ENCODE peak calls at places on chromosome 6, in seven cellular contexts. One of them, this sample, is unnamed. For H3K36me3 and H3K27me3, the result is how much of the 10 kb centered on the place peaks cover.

GRCh38 chr6:156017838-156018237 is 562.2 kb upstream of the NOX3 start:
- DNase-seq in cardiac muscle cell: no peak
- DNase-seq in left ventricle myocardium inferior: no peak
- DNase-seq in Peyer's patch: no peak
- DNase-seq in stomach: no peak
- DNase-seq in BE2C: no peak
- DNase-seq in brain microvascular endothelial cell: no peak
- DNase-seq in this sample: no peak

GRCh38 chr6:128616342-128616741 is 95.9 kb upstream of the PTPRK start:
- DNase-seq in cardiac muscle cell: no peak
- DNase-seq in left ventricle myocardium inferior: no peak
- DNase-seq in Peyer's patch: no peak
- DNase-seq in stomach: no peak
- DNase-seq in BE2C: no peak
- DNase-seq in brain microvascular endothelial cell: no peak
- DNase-seq in this sample: no peak

GRCh38 chr6:27230758-27231111 is 16.8 kb upstream of the PRSS16 start:
- DNase-seq in cardiac muscle cell: no peak
- DNase-seq in left ventricle myocardium inferior: no peak
- DNase-seq in Peyer's patch: no peak
- DNase-seq in stomach: no peak
- DNase-seq in BE2C: peak
- DNase-seq in brain microvascular endothelial cell: no peak
- DNase-seq in this sample: no peak

GRCh38 chr6:41711323-41712038 is 23.9 kb downstream of the TFEB start:
- DNase-seq in cardiac muscle cell: no peak
- DNase-seq in left ventricle myocardium inferior: no peak
- DNase-seq in Peyer's patch: no peak
- DNase-seq in stomach: no peak
- DNase-seq in BE2C: no peak
- DNase-seq in brain microvascular endothelial cell: no peak
- DNase-seq in this sample: no peak

GRCh38 chr6:12782136-12782535 is 65.6 kb downstream of the PHACTR1 start:
- DNase-seq in cardiac muscle cell: no peak
- DNase-seq in left ventricle myocardium inferior: no peak
- DNase-seq in Peyer's patch: no peak
- DNase-seq in stomach: no peak
- DNase-seq in BE2C: no peak
- DNase-seq in brain microvascular endothelial cell: no peak
- DNase-seq in this sample: no peak

GRCh38 chr6:128963561-128963960 is 80.6 kb downstream of the LAMA2 start:
- DNase-seq in cardiac muscle cell: no peak
- DNase-seq in left ventricle myocardium inferior: no peak
- DNase-seq in Peyer's patch: no peak
- DNase-seq in stomach: no peak
- DNase-seq in BE2C: no peak
- DNase-seq in brain microvascular endothelial cell: no peak
- DNase-seq in this sample: no peak

GRCh38 chr6:14510038-14510437 is 392.5 kb downstream of the CD83 start:
- DNase-seq in cardiac muscle cell: no peak
- DNase-seq in left ventricle myocardium inferior: no peak
- DNase-seq in Peyer's patch: no peak
- DNase-seq in stomach: no peak
- DNase-seq in BE2C: no peak
- DNase-seq in brain microvascular endothelial cell: no peak
- DNase-seq in this sample: no peak

GRCh38 chr6:107046316-107046715 is 18.3 kb downstream of the MTRES1 start:
- DNase-seq in cardiac muscle cell: peak
- DNase-seq in left ventricle myocardium inferior: no peak
- DNase-seq in Peyer's patch: no peak
- DNase-seq in stomach: no peak
- DNase-seq in BE2C: peak
- DNase-seq in brain microvascular endothelial cell: no peak
- DNase-seq in this sample: no peak

GRCh38 chr6:37369321-37370196 is 15.8 kb downstream of the RNF8 start:
- DNase-seq in cardiac muscle cell: no peak
- DNase-seq in left ventricle myocardium inferior: no peak
- DNase-seq in Peyer's patch: no peak
- DNase-seq in stomach: no peak
- DNase-seq in BE2C: no peak
- DNase-seq in brain microvascular endothelial cell: peak
- DNase-seq in this sample: no peak

GRCh38 chr6:126268087-126268486 is 71.8 kb upstream of the CENPW start:
- DNase-seq in cardiac muscle cell: peak
- DNase-seq in left ventricle myocardium inferior: no peak
- DNase-seq in Peyer's patch: no peak
- DNase-seq in stomach: no peak
- DNase-seq in BE2C: no peak
- DNase-seq in brain microvascular endothelial cell: no peak
- DNase-seq in this sample: peak

GRCh38 chr6:48472121-48472520 is 361.1 kb upstream of the PTCHD4 start:
- DNase-seq in cardiac muscle cell: no peak
- DNase-seq in left ventricle myocardium inferior: no peak
- DNase-seq in Peyer's patch: no peak
- DNase-seq in stomach: no peak
- DNase-seq in BE2C: no peak
- DNase-seq in brain microvascular endothelial cell: no peak
- DNase-seq in this sample: no peak

GRCh38 chr6:42402184-42402583 is 49.5 kb downstream of the TRERF1 start:
- DNase-seq in cardiac muscle cell: no peak
- DNase-seq in left ventricle myocardium inferior: no peak
- DNase-seq in Peyer's patch: no peak
- DNase-seq in stomach: no peak
- DNase-seq in BE2C: peak
- DNase-seq in brain microvascular endothelial cell: no peak
- DNase-seq in this sample: no peak

GRCh38 chr6:72984981-72985665 is 240.2 kb downstream of the KHDC1L start:
- DNase-seq in cardiac muscle cell: no peak
- DNase-seq in left ventricle myocardium inferior: no peak
- DNase-seq in Peyer's patch: no peak
- DNase-seq in stomach: no peak
- DNase-seq in BE2C: no peak
- DNase-seq in brain microvascular endothelial cell: no peak
- DNase-seq in this sample: no peak

GRCh38 chr6:110509617-110510231 is 33.3 kb upstream of the SLC22A16 start:
- DNase-seq in cardiac muscle cell: no peak
- DNase-seq in left ventricle myocardium inferior: no peak
- DNase-seq in Peyer's patch: no peak
- DNase-seq in stomach: peak
- DNase-seq in BE2C: no peak
- DNase-seq in brain microvascular endothelial cell: peak
- DNase-seq in this sample: no peak

GRCh38 chr6:30655743-30656094 is 8.8 kb downstream of the C6orf136 start:
- DNase-seq in cardiac muscle cell: no peak
- DNase-seq in left ventricle myocardium inferior: no peak
- DNase-seq in Peyer's patch: no peak
- DNase-seq in stomach: no peak
- DNase-seq in BE2C: no peak
- DNase-seq in brain microvascular endothelial cell: no peak
- DNase-seq in this sample: no peak

GRCh38 chr6:129598244-129599187 is 111.5 kb downstream of the ARHGAP18 start:
- DNase-seq in cardiac muscle cell: peak
- DNase-seq in left ventricle myocardium inferior: no peak
- DNase-seq in Peyer's patch: no peak
- DNase-seq in stomach: no peak
- DNase-seq in BE2C: no peak
- DNase-seq in brain microvascular endothelial cell: peak
- DNase-seq in this sample: no peak

GRCh38 chr6:11604215-11604614 is 66.7 kb downstream of the TMEM170B start:
- DNase-seq in cardiac muscle cell: no peak
- DNase-seq in left ventricle myocardium inferior: no peak
- DNase-seq in Peyer's patch: no peak
- DNase-seq in stomach: no peak
- DNase-seq in BE2C: no peak
- DNase-seq in brain microvascular endothelial cell: no peak
- DNase-seq in this sample: no peak
- TF ChIP-seq CTCF in cardiac muscle cell: no peak
- TF ChIP-seq CTCF in left ventricle myocardium inferior: no peak
- TF ChIP-seq CTCF in Peyer's patch: no peak
- TF ChIP-seq CTCF in stomach: no peak
- TF ChIP-seq CTCF in BE2C: no peak
- TF ChIP-seq CTCF in brain microvascular endothelial cell: no peak
- TF ChIP-seq CTCF in this sample: no peak

DNA sequence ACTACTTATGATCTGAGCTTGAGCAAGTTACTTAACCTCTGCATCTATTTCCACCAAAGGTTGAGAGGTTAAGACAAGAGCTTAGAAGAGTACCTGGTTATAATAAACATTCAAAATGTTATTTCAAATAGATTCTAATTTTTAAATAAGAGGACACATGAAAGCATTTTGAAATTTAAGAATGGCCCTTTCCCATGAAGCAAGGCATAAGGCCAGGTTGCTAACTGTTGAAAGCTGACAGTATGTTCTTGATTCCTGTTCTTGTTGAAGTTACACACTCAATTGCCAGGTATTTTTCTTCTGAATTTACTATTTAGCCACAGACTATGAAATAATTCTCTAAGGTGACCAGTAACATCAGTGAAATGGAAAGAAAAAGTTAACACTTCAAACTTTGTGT is 14.5 kb downstream of the C6orf62 start:
- DNase-seq in cardiac muscle cell: no peak
- DNase-seq in left ventricle myocardium inferior: no peak
- DNase-seq in Peyer's patch: no peak
- DNase-seq in stomach: no peak
- DNase-seq in BE2C: no peak
- DNase-seq in brain microvascular endothelial cell: no peak
- DNase-seq in this sample: no peak
- H3K36me3 ChIP-seq in cardiac muscle cell: half or more
- H3K36me3 ChIP-seq in left ventricle myocardium inferior: half or more
- H3K36me3 ChIP-seq in Peyer's patch: under half
- H3K36me3 ChIP-seq in stomach: half or more
- H3K36me3 ChIP-seq in BE2C: half or more
- H3K36me3 ChIP-seq in brain microvascular endothelial cell: half or more
- H3K36me3 ChIP-seq in this sample: half or more

GRCh38 chr6:75201076-75201475 is 4.8 kb downstream of the COL12A1 start:
- DNase-seq in cardiac muscle cell: no peak
- DNase-seq in left ventricle myocardium inferior: no peak
- DNase-seq in Peyer's patch: no peak
- DNase-seq in stomach: no peak
- DNase-seq in BE2C: no peak
- DNase-seq in brain microvascular endothelial cell: no peak
- DNase-seq in this sample: no peak

GRCh38 chr6:75201901-75202672 is 3.8 kb downstream of the COL12A1 start:
- DNase-seq in cardiac muscle cell: peak
- DNase-seq in left ventricle myocardium inferior: peak
- DNase-seq in Peyer's patch: peak
- DNase-seq in stomach: no peak
- DNase-seq in BE2C: no peak
- DNase-seq in brain microvascular endothelial cell: peak
- DNase-seq in this sample: peak

GRCh38 chr6:75204222-75204958 is 1.5 kb downstream of the COL12A1 start:
- DNase-seq in cardiac muscle cell: peak
- DNase-seq in left ventricle myocardium inferior: peak
- DNase-seq in Peyer's patch: peak
- DNase-seq in stomach: peak
- DNase-seq in BE2C: peak
- DNase-seq in brain microvascular endothelial cell: peak
- DNase-seq in this sample: peak

GRCh38 chr6:75203721-75204120 is 2.1 kb downstream of the COL12A1 start:
- DNase-seq in cardiac muscle cell: no peak
- DNase-seq in left ventricle myocardium inferior: no peak
- DNase-seq in Peyer's patch: no peak
- DNase-seq in stomach: no peak
- DNase-seq in BE2C: no peak
- DNase-seq in brain microvascular endothelial cell: no peak
- DNase-seq in this sample: no peak

DNA sequence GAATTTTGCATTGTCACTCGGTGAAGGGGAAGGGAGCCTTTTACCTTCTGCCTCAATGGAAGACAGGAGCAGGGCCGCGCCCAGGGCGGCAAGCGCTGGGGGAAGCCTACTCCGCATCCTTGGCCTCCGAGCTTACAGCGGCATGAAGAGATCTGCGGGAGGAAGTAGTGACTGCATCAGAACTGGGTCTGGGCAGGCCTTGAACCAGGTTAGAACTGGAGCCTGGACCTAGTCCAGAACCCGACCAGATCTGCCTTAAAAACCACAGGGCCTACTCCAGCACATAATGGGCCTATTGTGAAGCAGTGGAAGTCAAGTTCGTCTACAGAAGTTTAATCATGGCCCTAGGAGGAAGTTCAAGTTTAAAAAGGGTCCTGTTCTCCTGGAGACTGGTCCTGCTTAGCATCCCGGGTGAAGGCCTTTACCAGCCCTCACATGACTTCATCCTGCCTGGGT is 3.1 kb downstream of the COL12A1 start:
- DNase-seq in cardiac muscle cell: no peak
- DNase-seq in left ventricle myocardium inferior: no peak
- DNase-seq in Peyer's patch: no peak
- DNase-seq in stomach: no peak
- DNase-seq in BE2C: no peak
- DNase-seq in brain microvascular endothelial cell: no peak
- DNase-seq in this sample: no peak
- H3K27me3 ChIP-seq in cardiac muscle cell: half or more
- H3K27me3 ChIP-seq in left ventricle myocardium inferior: half or more
- H3K27me3 ChIP-seq in Peyer's patch: under half
- H3K27me3 ChIP-seq in stomach: under half
- H3K27me3 ChIP-seq in BE2C: half or more
- H3K27me3 ChIP-seq in brain microvascular endothelial cell: under half
- H3K27me3 ChIP-seq in this sample: half or more

GRCh38 chr6:132247381-132248159 is 153.7 kb downstream of the MOXD1 start:
- DNase-seq in cardiac muscle cell: no peak
- DNase-seq in left ventricle myocardium inferior: no peak
- DNase-seq in Peyer's patch: no peak
- DNase-seq in stomach: no peak
- DNase-seq in BE2C: no peak
- DNase-seq in brain microvascular endothelial cell: no peak
- DNase-seq in this sample: no peak
- TF ChIP-seq CTCF in cardiac muscle cell: peak
- TF ChIP-seq CTCF in left ventricle myocardium inferior: no peak
- TF ChIP-seq CTCF in Peyer's patch: no peak
- TF ChIP-seq CTCF in stomach: no peak
- TF ChIP-seq CTCF in BE2C: peak
- TF ChIP-seq CTCF in brain microvascular endothelial cell: peak
- TF ChIP-seq CTCF in this sample: no peak